ENCODE peak calls at places on chromosomes 13 and 19, in seven cellular contexts. G is iPS DF 6.9; D is fibroblast of mammary gland; H is epithelial cell of proximal tubule; A is CD4-positive, CD25-positive, alpha-beta regulatory T cell; X is fibroblast of pulmonary artery; M is mucosa of descending colon. I is an unnamed sample.

GRCh38 chr13:91304740-91305139 is 42.7 kb upstream of the MIR17HG start:
- DNase-seq in G (no peak), X (no peak), H (no peak), A (no peak), D (no peak), M (no peak), I (no peak)

GRCh38 chr19:19624032-19624570 is 3.9 kb downstream of the LPAR2 start:
- DNase-seq in X (no peak), H (no peak), D (no peak), M (no peak), A (no peak), G (no peak), I (no peak)

GRCh38 chr19:43464089-43464775 is 1.2 kb downstream of the LYPD3 start:
- DNase-seq in H (no peak), A (no peak), M (peak; percentile 87), G (no peak), X (no peak), D (no peak), I (no peak)

GRCh38 chr19:5738423-5738822 is 18.0 kb downstream of the CATSPERD start:
- DNase-seq in M (no peak), X (peak; percentile 11), G (no peak), A (no peak), D (peak; percentile 11), H (no peak), I (peak; percentile 74)

GRCh38 chr13:41645313-41645712 is 188.0 kb downstream of the RGCC start:
- DNase-seq in G (no peak), A (no peak), D (peak; percentile 89), H (peak; percentile 16), M (no peak), X (peak; percentile 94), I (peak; percentile 56)

GRCh38 chr13:97322740-97323342 is 100.7 kb downstream of the MBNL2 start:
- DNase-seq in H (no peak), D (peak; percentile 59), G (no peak), M (no peak), A (no peak), X (no peak), I (no peak)

GRCh38 chr19:33767898-33768413 is 28.7 kb upstream of the KCTD15 start:
- DNase-seq in D (peak; percentile 10), H (no peak), X (peak; percentile 30), A (no peak), G (peak; percentile 43), M (no peak), I (peak; percentile 15)

GRCh38 chr13:21050288-21051197 is 10.8 kb downstream of the LATS2 start:
- DNase-seq in X (no peak), D (no peak), M (no peak), A (no peak), G (no peak), H (no peak), I (peak; percentile 15)

GRCh38 chr19:12035220-12036172 is at the start of gene ZNF433:
- DNase-seq in M (peak; percentile 94), D (peak; percentile 75), H (peak; percentile 22), A (peak; percentile 53), G (peak; percentile 90), X (peak; percentile 82), I (peak; percentile 90)

GRCh38 chr19:40799558-40800338 is 757 bp downstream of the EGLN2 start:
- DNase-seq in X (peak; percentile 53), H (no peak), M (peak; percentile 82), G (no peak), A (no peak), D (no peak), I (no peak)

GRCh38 chr13:112711528-112712265 is 21.9 kb downstream of the ATP11A start:
- DNase-seq in M (no peak), H (peak; percentile 95), D (peak; percentile 97), G (peak; percentile 74), X (peak; percentile 97), A (no peak), I (peak; percentile 97)

GRCh38 chr19:6020166-6020967 is 42.4 kb upstream of the RANBP3 start:
- DNase-seq in M (peak; percentile 48), D (no peak), X (no peak), A (no peak), H (no peak), G (no peak), I (peak; percentile 47)

GRCh38 chr19:43467730-43468129 is 2.3 kb upstream of the LYPD3 start:
- DNase-seq in H (no peak), G (no peak), D (peak; percentile 62), A (no peak), M (no peak), X (peak; percentile 66), I (peak; percentile 73)

GRCh38 chr19:33551676-33552075 is 30.1 kb upstream of the PEPD start:
- DNase-seq in X (no peak), G (no peak), A (no peak), M (no peak), D (no peak), H (no peak), I (no peak)

GRCh38 chr13:77118134-77118533 is 91.2 kb upstream of the FBXL3 start:
- DNase-seq in G (no peak), X (no peak), D (no peak), H (no peak), M (no peak), A (no peak), I (no peak)

GRCh38 chr19:18155095-18156087 is 2.4 kb downstream of the PIK3R2 start:
- DNase-seq in H (no peak), G (no peak), M (peak; percentile 72), D (no peak), X (no peak), A (no peak), I (no peak)

GRCh38 chr13:36673838-36674326 is at the start of gene SERTM1:
- DNase-seq in H (no peak), X (peak; percentile 8), M (peak; percentile 41), D (peak; percentile 30), G (peak; percentile 37), A (no peak), I (peak; percentile 29)
- H3K4me3 ChIP-seq in H (no peak within 1 kb of the TSS), X (no peak within 1 kb of the TSS), M (no peak within 1 kb of the TSS), D (peak within 1 kb of the TSS; percentile 17), G (peak within 1 kb of the TSS; percentile 61), A (no peak within 1 kb of the TSS), I (no peak within 1 kb of the TSS)

DNA sequence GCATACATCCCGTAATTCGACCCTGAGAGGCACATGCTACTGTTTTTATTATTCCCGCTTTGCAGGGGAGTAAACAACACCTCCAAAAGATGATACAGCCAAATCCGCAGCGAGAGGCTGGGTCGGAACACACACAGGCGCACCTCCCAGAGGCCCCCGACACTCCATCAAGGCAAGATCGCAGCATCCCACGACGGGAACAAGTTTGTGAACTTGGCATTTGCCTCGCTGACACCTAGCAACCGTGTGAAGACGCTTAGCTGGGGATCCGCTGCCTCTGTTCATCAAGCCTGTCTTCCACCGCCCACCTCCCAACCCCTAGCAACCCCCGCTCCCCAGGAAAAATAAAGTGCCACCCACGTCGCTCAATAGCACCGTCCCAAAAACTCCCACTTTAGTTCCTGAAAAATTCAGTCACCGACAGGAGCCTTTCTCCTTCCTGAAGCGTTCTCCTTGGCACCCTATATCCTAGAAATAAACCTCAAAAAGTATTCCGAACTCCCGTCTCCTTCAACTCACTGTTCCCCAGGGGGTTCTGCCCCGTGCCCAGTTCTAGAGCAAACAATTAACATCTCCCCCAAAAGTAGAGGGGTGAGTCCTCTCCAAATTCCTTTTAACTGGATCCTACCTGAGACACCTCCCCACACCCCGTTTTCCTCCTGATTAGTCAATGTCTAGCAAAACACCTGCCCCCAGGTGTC is 1.7 kb downstream of the GNG7 start:
- DNase-seq in D (no peak), H (no peak), X (no peak), G (no peak), M (no peak), A (no peak), I (no peak)
- H3K4me3 ChIP-seq in D (no peak overlapping the region), H (no peak overlapping the region), X (no peak overlapping the region), G (no peak overlapping the region), M (no peak overlapping the region), A (no peak overlapping the region), I (no peak overlapping the region)

GRCh38 chr13:53781941-53782340 is 753.3 kb downstream of the OLFM4 start:
- DNase-seq in D (no peak), M (no peak), G (no peak), X (no peak), A (no peak), H (no peak), I (no peak)

GRCh38 chr13:53783466-53783865 is 754.9 kb downstream of the OLFM4 start:
- DNase-seq in D (no peak), A (no peak), M (no peak), H (no peak), X (no peak), G (no peak), I (no peak)

GRCh38 chr13:53784331-53784730 is 755.7 kb downstream of the OLFM4 start:
- DNase-seq in X (no peak), G (no peak), H (no peak), M (no peak), A (no peak), D (no peak), I (no peak)

GRCh38 chr13:53778937-53779336 is 750.3 kb downstream of the OLFM4 start:
- DNase-seq in H (no peak), D (no peak), A (no peak), M (no peak), G (no peak), X (no peak), I (no peak)

DNA sequence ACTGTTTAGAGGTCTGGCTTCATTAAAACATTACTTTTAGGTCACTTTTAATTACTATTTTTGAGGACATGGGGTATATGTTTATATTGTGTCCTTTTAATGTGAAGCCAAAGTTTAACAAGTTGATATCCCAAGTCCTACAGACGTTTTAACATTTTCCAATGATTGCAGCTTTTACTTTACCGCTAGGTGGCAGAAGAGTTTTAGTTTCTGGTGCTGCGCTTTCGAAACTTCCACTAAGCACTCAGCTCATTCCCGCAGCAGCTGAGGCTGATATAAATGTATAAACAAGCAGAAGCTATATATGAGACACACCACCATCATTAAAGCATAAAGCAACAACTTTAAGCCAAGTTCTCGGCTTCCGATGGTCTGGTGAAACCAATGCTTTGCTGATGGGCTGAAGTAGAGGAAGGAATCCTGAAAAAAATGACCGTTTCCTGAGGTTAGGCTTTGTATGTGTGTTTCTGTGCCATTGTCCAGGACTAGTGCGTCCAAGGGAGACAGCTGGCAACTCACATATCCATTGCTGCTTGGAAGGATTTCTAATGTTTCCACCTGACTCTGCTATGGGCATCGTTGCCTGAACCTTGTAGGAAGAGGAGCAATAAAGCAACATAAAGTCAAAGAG is 753.9 kb downstream of the OLFM4 start:
- DNase-seq in H (peak; percentile 26), A (no peak), G (peak; percentile 27), M (no peak), D (peak; percentile 46), X (peak; percentile 66), I (peak; percentile 61)
- H3K4me3 ChIP-seq in H (peak overlapping the region; percentile 31), A (peak overlapping the region; percentile 22), G (no peak overlapping the region), M (no peak overlapping the region), D (no peak overlapping the region), X (peak overlapping the region; percentile 27), I (no peak overlapping the region)

DNA sequence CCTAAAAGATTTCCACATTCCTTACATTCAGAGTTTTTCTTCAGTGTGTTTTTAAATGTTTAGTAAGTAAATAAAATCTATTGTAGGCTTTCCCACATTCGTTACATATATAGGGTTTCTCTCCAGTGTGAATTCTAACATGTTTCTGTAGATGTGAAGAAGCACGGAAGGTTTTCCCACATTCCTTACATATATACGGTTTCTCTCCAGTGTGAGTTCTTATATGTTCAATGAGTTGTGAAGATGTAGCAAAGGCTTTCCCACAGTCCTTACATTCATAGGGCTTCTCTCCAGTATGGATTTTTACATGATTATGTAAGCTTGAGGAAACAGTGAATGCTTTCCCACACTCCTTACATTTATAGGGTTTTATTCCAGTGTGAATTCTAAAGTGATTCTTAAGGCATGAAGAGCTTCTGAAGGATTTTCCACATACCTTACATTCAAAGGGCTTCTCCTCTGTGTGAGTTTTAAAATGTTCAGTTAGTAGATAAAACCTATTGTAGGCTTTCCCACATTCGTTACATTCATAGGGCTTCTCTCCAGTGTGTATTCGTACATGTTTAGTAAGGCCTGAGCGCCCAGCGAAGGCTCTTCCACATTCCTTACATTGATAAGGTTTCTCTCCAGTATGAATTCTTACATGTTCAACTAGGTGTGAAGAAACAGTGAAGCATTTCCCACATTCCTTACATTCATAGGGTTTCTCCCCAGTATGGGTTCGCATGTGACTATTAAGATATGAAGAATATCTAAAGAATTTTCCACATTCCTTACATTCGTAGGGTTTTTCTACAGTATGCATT is 18.2 kb downstream of the ZNF121 start:
- DNase-seq in D (peak; percentile 47), X (peak; percentile 16), H (no peak), A (no peak), G (no peak), M (no peak), I (peak; percentile 29)
- H3K4me3 ChIP-seq in D (no peak overlapping the region), X (no peak overlapping the region), H (no peak overlapping the region), A (peak overlapping the region; percentile 22), G (no peak overlapping the region), M (no peak overlapping the region), I (no peak overlapping the region)

I was measured in epithelial cell of esophagus.